ENCODE peak calls at places on chromosomes 11 and 22, in five cellular contexts. G is neural crest cell; X is T1000; L is psoas muscle; H is effector memory CD8-positive, alpha-beta T cell. N is an unnamed sample.

GRCh38 chr11:9896902-9897301 is 233.0 kb downstream of the SWAP70 start:
- DNase-seq in L (no peak), X (no peak), G (no peak), H (no peak), N (no peak)

GRCh38 chr11:2825886-2826678 is 59.5 kb downstream of the CDKN1C start:
- DNase-seq in X (peak), H (no peak), G (no peak), L (peak), N (no peak)

GRCh38 chr11:128336203-128336602 is 251.2 kb downstream of the ETS1 start:
- DNase-seq in X (peak), G (no peak), H (no peak), L (peak), N (no peak)

GRCh38 chr11:10762185-10762584 is 11.1 kb downstream of the CTR9 start:
- DNase-seq in X (no peak), L (no peak), H (no peak), G (no peak), N (no peak)

GRCh38 chr11:116052603-116053537 is 548.7 kb upstream of the CADM1 start:
- DNase-seq in G (no peak), L (no peak), H (no peak), X (no peak), N (no peak)

GRCh38 chr22:43257549-43257948 is 70.6 kb upstream of the TTLL12 start:
- DNase-seq in X (no peak), H (no peak), G (no peak), L (no peak), N (peak)

GRCh38 chr11:19087658-19088057 is 27.1 kb upstream of the MRGPRX2 start:
- DNase-seq in X (no peak), L (no peak), H (no peak), G (no peak), N (no peak)

GRCh38 chr11:75311858-75312288 is 39.6 kb downstream of the ARRB1 start:
- DNase-seq in L (peak), G (no peak), H (no peak), X (no peak), N (no peak)

GRCh38 chr11:44034639-44035038 is 13.1 kb upstream of the ACCSL start:
- DNase-seq in X (no peak), L (no peak), H (no peak), G (no peak), N (no peak)

GRCh38 chr11:128470081-128470480 is 117.3 kb downstream of the ETS1 start:
- DNase-seq in L (no peak), G (no peak), H (peak), X (no peak), N (no peak)

GRCh38 chr11:124108158-124108557 is 7.1 kb upstream of the VWA5A start:
- DNase-seq in H (no peak), X (no peak), L (no peak), G (no peak), N (peak)

N was measured in Jurkat, Clone E6-1.